ENCODE peak calls at places on chromosomes 5 and 9, in five cellular contexts. S is mesenchymal stem cell, E is IMR-90, U is H1, W is neuronal stem cell. D is an unnamed sample.

GRCh38 chr5:107470007-107470582 is 200.6 kb downstream of the EFNA5 start:
- DNase-seq in S (peak), E (peak), U (no peak), W (no peak), D (no peak)

GRCh38 chr9:122158202-122158601 is 1.4 kb downstream of the NDUFA8 start:
- DNase-seq in S (peak), E (peak), U (peak), W (no peak), D (peak)

GRCh38 chr5:6774673-6775327 is 61.6 kb downstream of the TENT4A start:
- DNase-seq in S (no peak), E (no peak), U (no peak), W (no peak), D (no peak)

GRCh38 chr9:13360188-13360587 is 80.7 kb upstream of the MPDZ start:
- DNase-seq in S (no peak), E (no peak), U (no peak), W (no peak), D (peak)

GRCh38 chr5:139387611-139388197 is 2.0 kb downstream of the MZB1 start:
- DNase-seq in S (no peak), E (no peak), U (no peak), W (no peak), D (no peak)

GRCh38 chr9:120650352-120650751 is 63.9 kb downstream of the MEGF9 start:
- DNase-seq in S (no peak), E (no peak), U (no peak), W (no peak), D (no peak)

GRCh38 chr9:104836767-104837166 is 72.8 kb downstream of the NIPSNAP3B start:
- DNase-seq in S (no peak), E (no peak), U (no peak), W (no peak), D (peak)

GRCh38 chr5:131607903-131608540 is 27.0 kb downstream of the RAPGEF6 start:
- DNase-seq in S (no peak), E (peak), U (no peak), W (no peak), D (no peak)

GRCh38 chr5:132327278-132327959 is 33.2 kb downstream of the SLC22A4 start:
- DNase-seq in S (no peak), E (peak), U (no peak), W (no peak), D (no peak)

GRCh38 chr9:38682713-38683112 is 37.2 kb downstream of the FAM240B start:
- DNase-seq in S (peak), E (peak), U (no peak), W (no peak), D (peak)

GRCh38 chr9:76662476-76663281 is 101.6 kb upstream of the PCA3 start:
- DNase-seq in S (no peak), E (no peak), U (no peak), W (no peak), D (peak)

GRCh38 chr5:66171349-66172344 is 27.5 kb downstream of the SREK1 start:
- DNase-seq in S (peak), E (peak), U (no peak), W (no peak), D (peak)

GRCh38 chr5:119527346-119527745 is 75.0 kb downstream of the HSD17B4 start:
- DNase-seq in S (no peak), E (peak), U (no peak), W (no peak), D (no peak)

GRCh38 chr5:22541037-22541436 is 312.1 kb downstream of the CDH12 start:
- DNase-seq in S (no peak), E (no peak), U (no peak), W (no peak), D (peak)

GRCh38 chr9:107932601-107933000 is 443.0 kb upstream of the KLF4 start:
- DNase-seq in S (no peak), E (peak), U (no peak), W (no peak), D (no peak)

GRCh38 chr9:99138424-99139284 is 33.7 kb downstream of the TGFBR1 start:
- DNase-seq in S (no peak), E (no peak), U (no peak), W (no peak), D (no peak)

GRCh38 chr5:57499262-57500050 is 16.8 kb upstream of the ACTBL2 start:
- DNase-seq in S (peak), E (peak), U (peak), W (peak), D (peak)

GRCh38 chr5:91352831-91353695 is 30.1 kb downstream of the ARRDC3 start:
- DNase-seq in S (no peak), E (no peak), U (no peak), W (peak), D (no peak)

GRCh38 chr5:150144876-150145275 is 10.8 kb downstream of the PDGFRB start:
- DNase-seq in S (no peak), E (peak), U (no peak), W (no peak), D (no peak)
- H3K27ac ChIP-seq in S (peak), E (peak), U (no peak), W (no peak), D (peak)

DNA sequence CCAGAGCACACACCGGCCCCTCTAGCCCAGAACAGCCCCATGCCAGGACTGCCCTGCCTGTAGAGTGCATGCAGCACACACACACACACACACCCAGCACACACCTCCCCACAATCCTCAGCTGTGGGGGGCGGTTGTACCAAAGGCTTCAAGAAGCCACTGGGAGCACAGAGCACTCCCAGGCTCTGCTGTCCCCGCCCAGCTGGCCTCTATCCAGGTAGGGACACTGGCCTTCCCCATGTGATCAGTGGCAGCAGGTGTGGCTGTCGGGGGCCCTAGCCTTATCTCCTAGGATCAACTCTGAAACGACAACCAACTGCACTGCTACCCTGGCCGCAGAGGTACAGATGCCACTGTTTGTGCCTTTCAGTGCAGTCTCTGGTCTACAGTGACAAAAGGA is 2.0 kb downstream of the ANAPC2 start:
- DNase-seq in S (no peak), E (no peak), U (no peak), W (no peak), D (no peak)
- H3K4me3 ChIP-seq in S (peak), E (no peak), U (no peak), W (peak), D (no peak)

DNA sequence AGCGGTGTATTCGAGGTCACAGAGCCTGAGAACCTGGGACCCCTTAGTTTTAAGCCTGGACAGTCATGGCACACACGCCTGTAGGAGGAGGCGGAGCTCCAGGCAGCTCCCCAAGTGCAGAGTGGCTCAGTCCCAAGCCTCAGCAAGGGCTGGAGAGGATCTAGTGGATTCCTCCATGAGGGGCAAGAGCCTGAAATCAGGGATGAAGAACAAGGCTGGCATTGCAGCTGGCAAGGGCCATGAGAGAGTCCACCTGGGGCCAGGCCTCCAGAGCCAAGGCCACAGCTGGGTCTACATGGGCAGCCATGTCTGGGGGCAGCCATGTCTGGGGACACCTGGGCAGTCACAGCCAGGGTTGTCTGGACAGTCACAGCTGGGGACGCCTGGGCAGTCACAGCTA is 21.9 kb downstream of the ADAMTSL2 start:
- DNase-seq in S (no peak), E (no peak), U (no peak), W (no peak), D (no peak)
- H2BK15ac ChIP-seq in S (no peak), E (no peak), U (peak), W (peak), D (no peak)

GRCh38 chr9:130327781-130328348 is 62.3 kb downstream of the HMCN2 start:
- DNase-seq in S (peak), E (peak), U (no peak), W (no peak), D (no peak)
- H3K27ac ChIP-seq in S (no peak), E (no peak), U (no peak), W (no peak), D (no peak)

GRCh38 chr5:1128977-1129724 is 17.3 kb upstream of the SLC12A7 start:
- DNase-seq in S (no peak), E (no peak), U (no peak), W (no peak), D (no peak)

GRCh38 chr5:1131726-1132125 is 19.9 kb upstream of the SLC12A7 start:
- DNase-seq in S (no peak), E (no peak), U (no peak), W (no peak), D (no peak)

GRCh38 chr5:1131191-1131621 is 19.3 kb upstream of the SLC12A7 start:
- DNase-seq in S (no peak), E (no peak), U (no peak), W (no peak), D (no peak)

GRCh38 chr5:1129725-1130082 is 17.8 kb upstream of the SLC12A7 start:
- DNase-seq in S (no peak), E (no peak), U (no peak), W (no peak), D (no peak)

GRCh38 chr5:1130218-1130946 is 18.5 kb upstream of the SLC12A7 start:
- DNase-seq in S (no peak), E (no peak), U (no peak), W (no peak), D (no peak)
- H3K4me3 ChIP-seq in S (no peak), E (no peak), U (no peak), W (no peak), D (no peak)

GRCh38 chr9:132141364-132141947 is 20.4 kb upstream of the NTNG2 start:
- DNase-seq in S (peak), E (no peak), U (no peak), W (peak), D (peak)
- H2BK15ac ChIP-seq in S (no peak), E (no peak), U (peak), W (no peak), D (no peak)

DNA sequence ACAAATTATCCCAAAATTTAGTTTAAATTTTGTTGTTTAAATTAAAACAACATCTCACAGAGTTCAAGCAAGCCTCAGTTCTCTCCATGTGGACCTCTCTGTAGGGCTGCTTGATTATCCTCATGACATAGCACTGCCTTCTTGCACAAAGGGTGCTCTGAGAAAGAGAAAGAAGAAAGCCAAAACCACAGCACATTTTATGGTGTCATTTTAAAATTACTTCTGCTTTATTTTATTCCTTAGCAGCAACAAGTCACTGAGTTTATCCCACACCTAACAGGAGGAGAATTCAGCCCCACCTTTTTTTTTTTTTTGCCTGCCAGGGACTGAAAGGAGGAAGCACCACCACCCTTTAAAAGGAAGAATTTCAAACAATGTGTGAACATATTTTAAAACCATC is 12.8 kb upstream of the KCNV2 start:
- DNase-seq in S (no peak), E (no peak), U (no peak), W (no peak), D (no peak)
- H3K27ac ChIP-seq in S (no peak), E (no peak), U (no peak), W (no peak), D (no peak)

GRCh38 chr5:125410501-125411162 is 664.2 kb upstream of the ZNF608 start:
- DNase-seq in S (peak), E (peak), U (no peak), W (no peak), D (no peak)
- H3K4me3 ChIP-seq in S (peak), E (no peak), U (peak), W (no peak), D (no peak)

DNA sequence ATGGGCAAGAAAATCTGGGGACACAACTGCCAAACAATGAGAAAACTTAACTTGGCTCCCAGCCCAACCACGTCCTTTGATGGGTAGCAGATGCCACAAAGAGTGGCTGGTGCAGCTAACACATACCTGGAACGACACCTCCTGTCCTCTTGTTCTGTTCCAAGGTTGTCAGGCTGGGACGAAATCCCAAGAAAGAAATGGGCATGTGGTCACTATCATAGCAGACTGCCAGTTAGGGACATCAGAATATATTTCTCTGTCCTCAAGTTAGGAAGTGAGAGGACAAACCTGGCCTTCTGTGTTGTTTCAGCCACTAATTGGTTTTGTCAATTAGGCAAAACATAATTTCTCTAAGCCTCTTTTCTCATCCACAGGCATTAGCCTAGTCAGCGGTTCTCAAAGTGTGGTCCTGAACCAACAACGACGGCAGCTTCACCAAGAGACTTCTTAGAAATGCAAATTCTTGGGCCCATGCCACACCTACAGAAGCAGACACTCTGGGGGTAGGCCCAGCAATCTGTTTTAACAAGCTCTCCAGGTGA is 63.4 kb downstream of the RAPGEF1 start:
- DNase-seq in S (no peak), E (no peak), U (no peak), W (no peak), D (no peak)
- H2BK15ac ChIP-seq in S (no peak), E (peak), U (peak), W (no peak), D (no peak)

D was measured in mesendoderm.